ENCODE peak calls at places on chromosome 19, in nine cellular contexts. L is GM12864, P is lower leg skin, R is foreskin fibroblast, C is testis, Y is Panc1, G is activated B cell treated with CpG ODN at 0.5 μM for 24 hours, S is WTC11, X is ascending aorta. W is an unnamed sample.

GRCh38 chr19:56076413-56076998 is 44.6 kb downstream of the ZNF787 start:
- DNase-seq in L (no peak), Y (peak), P (no peak), S (peak), R (peak), C (peak), G (peak), X (no peak), W (peak)

GRCh38 chr19:29645911-29646310 is 19.4 kb upstream of the PLEKHF1 start:
- DNase-seq in C (peak), Y (no peak), X (no peak), S (no peak), G (no peak), P (peak), L (no peak), R (peak), W (no peak)

GRCh38 chr19:45526143-45526542 is 18.9 kb downstream of the VASP start:
- DNase-seq in G (no peak), C (peak), L (no peak), R (peak), Y (no peak), X (no peak), P (no peak), S (peak), W (no peak)

GRCh38 chr19:17357724-17358123 is 19.4 kb downstream of the PLVAP start:
- DNase-seq in Y (no peak), R (no peak), P (no peak), X (no peak), C (no peak), L (no peak), G (no peak), S (no peak), W (no peak)

GRCh38 chr19:49932041-49932451 is 2.7 kb upstream of the NUP62 start:
- DNase-seq in R (no peak), P (no peak), Y (no peak), G (no peak), L (no peak), S (no peak), C (no peak), X (no peak), W (no peak)

GRCh38 chr19:51721905-51722304 is 1.9 kb downstream of the HAS1 start:
- DNase-seq in P (no peak), C (no peak), G (no peak), Y (no peak), X (no peak), L (no peak), R (no peak), S (no peak), W (no peak)

GRCh38 chr19:14576363-14576762 is 4.5 kb upstream of the NDUFB7 start:
- DNase-seq in Y (no peak), X (no peak), P (no peak), G (no peak), R (no peak), L (no peak), C (no peak), S (no peak), W (no peak)

GRCh38 chr19:17091758-17092333 is 16.3 kb downstream of the MYO9B start:
- DNase-seq in P (no peak), X (no peak), R (no peak), S (no peak), G (peak), Y (no peak), L (no peak), C (no peak), W (no peak)

GRCh38 chr19:34217952-34218817 is 36.2 kb upstream of the GARRE1 start:
- DNase-seq in C (peak), L (no peak), Y (peak), G (no peak), P (no peak), S (no peak), X (no peak), R (peak), W (peak)

GRCh38 chr19:10820173-10820572 is 15.8 kb downstream of the TMED1 start:
- DNase-seq in C (no peak), Y (no peak), P (no peak), L (no peak), X (no peak), S (no peak), R (peak), G (no peak), W (no peak)
- TF ChIP-seq CTCF in C (no peak), Y (no peak), P (no peak), L (peak), X (no peak), S (no peak), R (peak), G (no peak), W (no peak)

GRCh38 chr19:48813123-48813911 is 2.5 kb upstream of the BCAT2 start:
- DNase-seq in P (no peak), G (no peak), S (peak), R (no peak), C (no peak), Y (no peak), X (no peak), L (no peak), W (no peak)
- TF ChIP-seq CTCF in P (no peak), G (no peak), S (no peak), R (peak), C (no peak), Y (no peak), X (no peak), L (peak), W (no peak)

DNA sequence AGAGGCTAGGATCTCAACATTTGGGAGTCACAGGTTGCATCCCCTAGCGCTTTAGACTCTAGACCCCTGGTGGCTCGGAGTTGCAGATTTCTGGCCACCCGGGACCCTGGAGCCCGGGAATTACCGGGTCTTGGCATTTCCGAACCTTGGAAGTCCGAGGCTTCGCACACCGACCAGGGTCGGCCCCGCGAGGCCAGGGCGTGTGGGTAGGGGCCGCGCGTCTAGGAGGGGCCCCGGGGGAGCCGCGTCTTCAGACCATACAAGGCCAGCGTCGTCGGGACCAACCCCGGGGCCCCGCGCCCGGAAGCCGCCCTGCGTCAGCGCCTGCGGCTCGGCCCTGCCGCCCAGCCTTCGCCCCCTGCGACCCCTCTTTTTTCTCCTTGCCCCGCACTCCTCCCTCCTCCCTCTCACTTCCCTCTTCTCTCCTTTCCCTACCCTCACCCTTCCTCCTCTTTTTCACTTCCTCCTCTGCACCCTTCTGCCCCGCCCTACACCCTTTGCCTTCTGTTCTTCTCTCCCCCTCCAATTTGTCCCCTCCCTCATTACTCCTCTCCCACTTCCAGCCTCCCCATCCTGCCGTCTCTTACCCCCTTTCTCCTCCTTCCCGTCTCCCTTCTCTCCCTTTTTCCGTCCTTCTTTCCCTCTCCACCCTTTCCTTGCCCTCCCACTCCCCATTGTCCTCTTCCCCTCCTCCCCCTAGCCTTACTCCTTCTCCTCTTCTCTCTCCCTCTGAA is 2.4 kb upstream of the PLEKHG2 start:
- DNase-seq in R (peak), L (no peak), Y (no peak), C (peak), X (peak), P (peak), S (peak), G (peak), W (no peak)
- TF ChIP-seq CTCF in R (no peak), L (no peak), Y (no peak), C (no peak), X (peak), P (no peak), S (no peak), G (no peak), W (no peak)

GRCh38 chr19:10769533-10770491 is 51.9 kb downstream of the DNM2 start:
- DNase-seq in S (no peak), P (no peak), R (peak), Y (no peak), G (no peak), L (no peak), X (no peak), C (peak), W (no peak)
- TF ChIP-seq CTCF in S (no peak), P (no peak), R (peak), Y (no peak), G (no peak), L (no peak), X (peak), C (peak), W (no peak)

GRCh38 chr19:39469567-39469966 is 11.1 kb upstream of the TIMM50 start:
- DNase-seq in P (no peak), L (no peak), G (no peak), Y (no peak), C (no peak), S (no peak), R (no peak), X (no peak), W (no peak)
- TF ChIP-seq CTCF in P (no peak), L (no peak), G (no peak), Y (no peak), C (no peak), S (no peak), R (no peak), X (no peak), W (no peak)

GRCh38 chr19:13428352-13428751 is 77.9 kb downstream of the CACNA1A start:
- DNase-seq in X (no peak), C (no peak), S (peak), R (peak), G (no peak), Y (no peak), L (no peak), P (no peak), W (no peak)
- TF ChIP-seq CTCF in X (no peak), C (no peak), S (peak), R (peak), G (no peak), Y (peak), L (peak), P (no peak), W (peak)

GRCh38 chr19:3270908-3271307 is 46.4 kb downstream of the CELF5 start:
- DNase-seq in X (no peak), L (no peak), C (peak), G (no peak), P (no peak), Y (no peak), R (peak), S (peak), W (no peak)
- TF ChIP-seq CTCF in X (no peak), L (no peak), C (no peak), G (no peak), P (no peak), Y (no peak), R (no peak), S (no peak), W (no peak)

GRCh38 chr19:27746691-27747380 is 1466.1 kb downstream of the UQCRFS1 start:
- DNase-seq in G (no peak), P (peak), L (no peak), X (no peak), Y (no peak), C (peak), S (peak), R (peak), W (no peak)
- TF ChIP-seq CTCF in G (no peak), P (no peak), L (no peak), X (no peak), Y (peak), C (no peak), S (no peak), R (peak), W (no peak)